ENCODE peak calls at places on chromosomes 7 and 10, in six cellular contexts. U is kidney tubule cell, E is IMR-90, F is activated T-cell treated with anti-CD3 and anti-CD28 coated beads for 1 hour, N is substantia nigra, A is NCI-H1092. K is an unnamed sample.

GRCh38 chr10:103750836-103751235 is 104.5 kb downstream of the SH3PXD2A start:
- DNase-seq in U (no peak), A (no peak), F (no peak), N (no peak), E (no peak), K (no peak)

GRCh38 chr7:87702326-87702725 is 74.1 kb downstream of the RUNDC3B start:
- DNase-seq in N (no peak), E (peak), F (no peak), U (peak), A (no peak), K (no peak)

GRCh38 chr7:8133955-8134733 is 127.8 kb downstream of the ICA1 start:
- DNase-seq in F (no peak), N (no peak), A (no peak), E (no peak), U (peak), K (no peak)

GRCh38 chr10:127135844-127136577 is 60.4 kb downstream of the INSYN2A start:
- DNase-seq in N (no peak), F (no peak), U (no peak), E (no peak), A (no peak), K (no peak)

GRCh38 chr7:151382079-151382885 is 27.6 kb downstream of the WDR86 start:
- DNase-seq in E (no peak), A (peak), F (no peak), U (no peak), N (no peak), K (peak)

GRCh38 chr10:75035975-75036708 is 75.3 kb upstream of the SAMD8 start:
- DNase-seq in N (no peak), F (no peak), U (no peak), A (no peak), E (peak), K (no peak)

GRCh38 chr7:85528581-85528980 is 341.7 kb upstream of the SEMA3D start:
- DNase-seq in U (no peak), N (no peak), F (no peak), A (no peak), E (peak), K (no peak)

GRCh38 chr10:24694086-24694485 is 29.6 kb downstream of the ARHGAP21 start:
- DNase-seq in E (peak), A (no peak), N (no peak), F (no peak), U (no peak), K (no peak)

GRCh38 chr7:1357601-1358271 is 101.5 kb downstream of the MICALL2 start:
- DNase-seq in A (no peak), E (no peak), U (no peak), F (no peak), N (no peak), K (peak)

GRCh38 chr10:97411411-97411810 is 10.3 kb upstream of the RRP12 start:
- DNase-seq in F (no peak), U (peak), N (no peak), E (peak), A (no peak), K (no peak)

GRCh38 chr7:74174606-74175082 is 488 bp downstream of the EIF4H start:
- DNase-seq in E (peak), F (peak), N (no peak), U (peak), A (no peak), K (peak)

GRCh38 chr7:157432957-157433576 is 96.3 kb downstream of the DNAJB6 start:
- DNase-seq in N (no peak), U (peak), A (peak), F (peak), E (peak), K (peak)

GRCh38 chr7:5574770-5575269 is 151.2 kb upstream of the TNRC18 start:
- DNase-seq in F (no peak), U (no peak), N (no peak), E (no peak), A (no peak), K (no peak)

GRCh38 chr10:90579602-90580242 is 278.1 kb downstream of the HTR7 start:
- DNase-seq in F (no peak), E (peak), N (no peak), U (peak), A (no peak), K (peak)

GRCh38 chr7:46352335-46352954 is 431.4 kb upstream of the IGFBP3 start:
- DNase-seq in U (peak), N (no peak), E (peak), A (peak), F (no peak), K (peak)

GRCh38 chr10:5524721-5525531 is at the start of gene CALML3:
- DNase-seq in A (no peak), N (no peak), U (no peak), E (no peak), F (no peak), K (peak)

GRCh38 chr7:19408821-19409220 is 263.6 kb upstream of the FERD3L start:
- DNase-seq in F (no peak), U (no peak), E (no peak), N (no peak), A (no peak), K (no peak)

GRCh38 chr7:46739378-46740234 is 818.5 kb upstream of the IGFBP3 start:
- DNase-seq in N (no peak), E (no peak), U (no peak), A (no peak), F (no peak), K (no peak)

GRCh38 chr7:95951997-95952795 is 179.8 kb downstream of the DYNC1I1 start:
- DNase-seq in F (no peak), A (no peak), N (no peak), E (no peak), U (no peak), K (no peak)

GRCh38 chr7:44712012-44712411 is 36.6 kb upstream of the ZMIZ2 start:
- DNase-seq in U (peak), F (no peak), A (no peak), E (peak), N (no peak), K (peak)

GRCh38 chr7:55288070-55288824 is 76.9 kb upstream of the LANCL2 start:
- DNase-seq in A (peak), E (no peak), N (no peak), U (no peak), F (no peak), K (no peak)

GRCh38 chr10:78178940-78179339 is 145.3 kb downstream of the RPS24 start:
- DNase-seq in A (no peak), F (no peak), U (peak), E (peak), N (no peak), K (peak)

GRCh38 chr7:68964060-68964459 is 634.2 kb upstream of the AUTS2 start:
- DNase-seq in A (no peak), N (no peak), U (no peak), F (no peak), E (no peak), K (no peak)